ENCODE peak calls at places on chromosomes 16 and 17, in four cellular contexts. O is nephron progenitor cell, Q is HFFc6, N is mucosa of descending colon. R is an unnamed sample.

GRCh38 chr17:44241104-44241503 is 21.6 kb upstream of the UBTF start:
- DNase-seq in O (no peak), N (no peak), Q (no peak), R (no peak)

GRCh38 chr17:40015005-40015997 is at the start of gene CSF3:
- DNase-seq in N (peak), Q (no peak), O (no peak), R (no peak)

GRCh38 chr17:50785942-50786570 is 18.7 kb upstream of the ANKRD40CL start:
- DNase-seq in Q (peak), N (no peak), O (no peak), R (peak)

GRCh38 chr17:79074650-79075432 is at the start of gene ENGASE:
- DNase-seq in N (peak), O (peak), Q (peak), R (peak)

GRCh38 chr17:76191891-76192290 is 48.4 kb downstream of the RNF157 start:
- DNase-seq in N (no peak), Q (no peak), O (no peak), R (no peak)

GRCh38 chr17:42421479-42422332 is 1.4 kb downstream of the CAVIN1 start:
- DNase-seq in O (peak), N (peak), Q (peak), R (no peak)

GRCh38 chr17:64411999-64412771 is 21.5 kb upstream of the PECAM1 start:
- DNase-seq in Q (no peak), O (peak), N (peak), R (no peak)

GRCh38 chr17:14200354-14200753 is 36.3 kb downstream of the CDRT15 start:
- DNase-seq in N (no peak), Q (no peak), O (no peak), R (no peak)

GRCh38 chr17:82051776-82052637 is at the start of the genes GPS1 and RFNG:
- DNase-seq in N (peak), Q (no peak), O (peak), R (no peak)

GRCh38 chr17:40122466-40122943 is 734 bp downstream of the MSL1 start:
- DNase-seq in Q (peak), N (peak), O (peak), R (no peak)

GRCh38 chr17:43025290-43025657 is 243 bp downstream of the RND2 start:
- DNase-seq in O (no peak), N (no peak), Q (no peak), R (no peak)

GRCh38 chr16:28136751-28137434 is 73.4 kb upstream of the GSG1L start:
- DNase-seq in N (no peak), O (no peak), Q (no peak), R (no peak)

GRCh38 chr17:81090361-81091133 is 55.6 kb downstream of the BAIAP2 start:
- DNase-seq in O (peak), N (peak), Q (no peak), R (no peak)

GRCh38 chr16:68490829-68491575 is 42.7 kb upstream of the SMPD3 start:
- DNase-seq in Q (peak), N (peak), O (peak), R (peak)